ENCODE peak calls at places on chromosomes 13 and 19, in ten cellular contexts. D is CD8-positive, alpha-beta T cell; M is colonic mucosa; E is transverse colon; F is GM23338; J is left lung; L is psoas muscle; N is breast epithelium; I is mammary epithelial cell; X is heart left ventricle. Q is an unnamed sample. For H3K4me1, the result is how much of the 10 kb centered on the place peaks cover.

GRCh38 chr13:75368167-75368566 is 113.8 kb downstream of the TBC1D4 start:
- DNase-seq in D (no peak), L (no peak), X (peak), F (no peak), E (no peak), J (no peak), M (no peak), I (peak), N (no peak), Q (no peak)

GRCh38 chr19:44879309-44880065 is 11.6 kb upstream of the TOMM40 start:
- DNase-seq in X (no peak), J (no peak), L (no peak), I (no peak), D (no peak), M (no peak), F (peak), E (no peak), N (no peak), Q (no peak)

GRCh38 chr19:30085394-30085793 is 143.4 kb downstream of the URI1 start:
- DNase-seq in E (no peak), I (no peak), F (peak), L (peak), X (no peak), D (no peak), N (no peak), J (no peak), M (no peak), Q (no peak)

GRCh38 chr13:104318121-104318520 is 1251.9 kb upstream of the SLC10A2 start:
- DNase-seq in M (no peak), F (peak), J (no peak), N (no peak), X (no peak), E (no peak), L (no peak), D (no peak), I (peak), Q (peak)

GRCh38 chr19:55686311-55687050 is 11.5 kb downstream of the EPN1 start:
- DNase-seq in X (no peak), L (peak), E (no peak), M (no peak), I (no peak), D (no peak), F (no peak), J (peak), N (no peak), Q (no peak)

GRCh38 chr19:42422576-42423461 is 4.4 kb downstream of the LIPE start:
- DNase-seq in N (no peak), I (peak), X (peak), L (peak), J (no peak), F (peak), D (peak), M (peak), E (peak), Q (peak)

GRCh38 chr19:4390017-4390861 is 10.1 kb downstream of the SH3GL1 start:
- DNase-seq in N (no peak), E (peak), J (peak), I (peak), F (peak), D (no peak), M (no peak), X (peak), L (peak), Q (no peak)

GRCh38 chr19:48844472-48844871 is 8.2 kb upstream of the HSD17B14 start:
- DNase-seq in N (no peak), D (no peak), F (peak), X (no peak), E (no peak), L (no peak), I (peak), M (no peak), J (no peak), Q (peak)

GRCh38 chr19:45782162-45782623 is at the start of gene DMPK:
- DNase-seq in L (peak), M (no peak), J (peak), F (no peak), D (no peak), E (no peak), I (peak), X (peak), N (no peak), Q (no peak)

GRCh38 chr13:101514100-101514499 is 61.6 kb downstream of the ITGBL1 start:
- DNase-seq in D (no peak), L (no peak), I (no peak), N (no peak), J (no peak), F (no peak), E (no peak), M (no peak), X (no peak), Q (no peak)

GRCh38 chr13:94706854-94707399 is 5.4 kb downstream of the SOX21 start:
- DNase-seq in J (no peak), M (no peak), F (peak), X (no peak), I (no peak), D (no peak), E (no peak), L (no peak), N (no peak), Q (no peak)

GRCh38 chr19:33032218-33032781 is 32.4 kb downstream of the RHPN2 start:
- DNase-seq in E (peak), L (no peak), F (peak), X (no peak), I (no peak), J (no peak), M (peak), N (no peak), D (no peak), Q (peak)

GRCh38 chr19:39823693-39824092 is 10.3 kb downstream of the DYRK1B start:
- DNase-seq in N (no peak), F (peak), J (no peak), I (no peak), D (no peak), E (no peak), M (no peak), X (no peak), L (no peak), Q (no peak)

GRCh38 chr13:112175162-112176075 is 108.5 kb downstream of the SOX1 start:
- DNase-seq in X (no peak), J (no peak), I (no peak), F (no peak), E (no peak), L (no peak), D (no peak), N (no peak), M (no peak), Q (peak)

GRCh38 chr13:42969558-42970172 is 22.4 kb downstream of the EPSTI1 start:
- DNase-seq in D (peak), L (peak), J (peak), E (peak), M (peak), F (peak), I (peak), N (peak), X (peak), Q (peak)

GRCh38 chr19:29662604-29663404 is 2.5 kb upstream of the PLEKHF1 start:
- DNase-seq in J (peak), E (peak), I (peak), N (peak), M (peak), F (no peak), D (no peak), X (peak), L (peak), Q (no peak)

GRCh38 chr19:29173896-29174295 is 39.1 kb downstream of the UQCRFS1 start:
- DNase-seq in I (no peak), X (no peak), F (no peak), E (no peak), D (no peak), J (no peak), L (no peak), N (no peak), M (no peak), Q (no peak)

GRCh38 chr13:52850396-52851152 is 2.1 kb upstream of the PCDH8 start:
- DNase-seq in J (peak), I (peak), N (peak), D (no peak), X (peak), F (peak), L (peak), E (peak), M (peak), Q (peak)

GRCh38 chr13:31227870-31228269 is 28.1 kb downstream of the B3GLCT start:
- DNase-seq in L (no peak), I (no peak), N (no peak), X (no peak), D (no peak), M (no peak), E (no peak), J (no peak), F (peak), Q (no peak)

GRCh38 chr13:51981355-51981754 is 29.9 kb downstream of the ATP7B start:
- DNase-seq in M (no peak), E (no peak), L (no peak), X (no peak), F (peak), J (no peak), I (no peak), N (no peak), D (no peak), Q (peak)

GRCh38 chr13:64992314-64992713 is 2237.8 kb downstream of the PCDH9 start:
- DNase-seq in M (no peak), J (no peak), I (no peak), N (no peak), E (no peak), F (no peak), L (no peak), X (no peak), D (no peak), Q (no peak)

GRCh38 chr13:107838592-107839161 is 376.7 kb downstream of the LIG4 start:
- DNase-seq in J (no peak), M (no peak), N (no peak), F (peak), E (no peak), D (no peak), X (no peak), L (no peak), I (no peak), Q (no peak)

GRCh38 chr13:109485136-109485794 is 301.1 kb downstream of the IRS2 start:
- DNase-seq in D (no peak), X (no peak), M (no peak), I (no peak), E (no peak), N (no peak), J (no peak), L (no peak), F (no peak), Q (no peak)

GRCh38 chr19:7627166-7627565 is 2.2 kb downstream of the XAB2 start:
- DNase-seq in D (no peak), I (no peak), F (no peak), E (no peak), N (no peak), L (no peak), J (peak), X (no peak), M (no peak), Q (no peak)

GRCh38 chr13:36026556-36026955 is 104.6 kb downstream of the DCLK1 start:
- DNase-seq in M (no peak), J (no peak), F (no peak), I (no peak), L (no peak), N (no peak), E (no peak), D (no peak), X (no peak), Q (no peak)

GRCh38 chr19:48962029-48962848 is 2.9 kb upstream of the FTL start:
- DNase-seq in N (no peak), E (peak), X (peak), F (peak), M (peak), L (peak), I (no peak), J (peak), D (peak), Q (peak)

GRCh38 chr19:14580623-14581237 is 2.2 kb upstream of the CLEC17A start:
- DNase-seq in X (no peak), I (no peak), N (no peak), F (no peak), J (peak), E (no peak), D (no peak), L (no peak), M (no peak), Q (no peak)

GRCh38 chr13:103006706-103007426 is 59.4 kb downstream of the SLC10A2 start:
- DNase-seq in I (no peak), E (no peak), D (no peak), F (no peak), J (no peak), X (peak), N (no peak), M (no peak), L (no peak), Q (no peak)

GRCh38 chr13:104140557-104140956 is 1074.3 kb upstream of the SLC10A2 start:
- DNase-seq in F (no peak), L (no peak), J (no peak), E (no peak), D (no peak), I (peak), X (no peak), M (no peak), N (no peak), Q (no peak)

GRCh38 chr13:47109028-47109427 is 212.2 kb upstream of the HTR2A start:
- DNase-seq in J (no peak), E (no peak), F (no peak), L (no peak), I (peak), M (no peak), X (no peak), N (no peak), D (no peak), Q (no peak)

GRCh38 chr13:99909836-99910619 is 61.5 kb downstream of the ZIC5 start:
- DNase-seq in M (no peak), N (no peak), X (no peak), J (no peak), D (no peak), L (no peak), F (no peak), E (no peak), I (no peak), Q (no peak)

GRCh38 chr19:18097993-18098890 is 664 bp downstream of the MAST3 start:
- DNase-seq in F (no peak), X (no peak), J (no peak), N (no peak), D (no peak), E (no peak), M (no peak), I (no peak), L (no peak), Q (no peak)

GRCh38 chr19:10009269-10009665 is 1.0 kb downstream of the COL5A3 start:
- DNase-seq in E (peak), D (peak), M (peak), N (no peak), L (peak), X (peak), I (peak), F (peak), J (no peak), Q (no peak)
- H3K4me1 ChIP-seq in E (under half), D (under half), M (under half), N (under half), L (under half), X (under half), I (under half), F (under half), J (under half), Q (under half)

DNA sequence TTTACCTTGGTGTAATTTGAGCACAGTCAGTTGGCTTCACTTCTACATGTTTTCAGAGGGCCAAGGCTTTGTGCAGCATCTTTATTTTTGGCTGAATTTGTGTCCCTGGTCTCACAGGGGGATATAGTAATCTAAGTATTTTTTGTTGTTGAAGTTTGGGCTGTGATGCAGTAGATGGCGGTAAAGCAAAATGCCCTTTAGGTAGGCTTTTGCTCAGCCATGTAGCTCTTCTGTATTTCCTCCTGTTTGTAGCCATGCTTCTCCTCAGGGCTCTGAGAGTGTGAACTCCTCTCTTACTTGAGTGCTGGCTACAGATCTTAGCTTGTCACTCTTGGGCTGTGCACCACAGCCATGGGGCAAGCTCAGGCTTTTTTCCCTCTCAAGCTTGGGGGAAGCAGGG is 328.6 kb downstream of the SLITRK5 start:
- DNase-seq in M (no peak), N (no peak), E (no peak), J (no peak), F (peak), X (no peak), I (no peak), L (no peak), D (no peak), Q (no peak)
- TF ChIP-seq CTCF in M (no peak), N (no peak), E (no peak), J (no peak), F (peak), X (no peak), I (no peak), L (no peak), D (no peak), Q (no peak)

GRCh38 chr19:35125746-35126623 is 8.9 kb downstream of the LGI4 start:
- DNase-seq in M (no peak), N (no peak), L (peak), D (no peak), J (no peak), X (no peak), E (no peak), I (peak), F (no peak), Q (no peak)
- H3K4me1 ChIP-seq in M (under half), N (under half), L (under half), D (under half), J (under half), X (under half), E (half or more), I (half or more), F (under half), Q (under half)

GRCh38 chr13:28138012-28138755 is at the start of gene PAN3:
- DNase-seq in E (peak), D (peak), J (peak), I (peak), N (peak), L (peak), X (peak), M (peak), F (peak), Q (peak)
- TF ChIP-seq CTCF in E (no peak), D (no peak), J (no peak), I (no peak), N (no peak), L (peak), X (no peak), M (no peak), F (peak), Q (peak)

GRCh38 chr19:47723573-47723923 is 10.3 kb downstream of the EHD2 start:
- DNase-seq in L (peak), I (peak), D (no peak), N (no peak), E (peak), X (no peak), F (no peak), J (no peak), M (no peak), Q (peak)
- H3K4me1 ChIP-seq in L (under half), I (under half), D (under half), N (under half), E (under half), X (under half), F (under half), J (half or more), M (under half), Q (under half)

DNA sequence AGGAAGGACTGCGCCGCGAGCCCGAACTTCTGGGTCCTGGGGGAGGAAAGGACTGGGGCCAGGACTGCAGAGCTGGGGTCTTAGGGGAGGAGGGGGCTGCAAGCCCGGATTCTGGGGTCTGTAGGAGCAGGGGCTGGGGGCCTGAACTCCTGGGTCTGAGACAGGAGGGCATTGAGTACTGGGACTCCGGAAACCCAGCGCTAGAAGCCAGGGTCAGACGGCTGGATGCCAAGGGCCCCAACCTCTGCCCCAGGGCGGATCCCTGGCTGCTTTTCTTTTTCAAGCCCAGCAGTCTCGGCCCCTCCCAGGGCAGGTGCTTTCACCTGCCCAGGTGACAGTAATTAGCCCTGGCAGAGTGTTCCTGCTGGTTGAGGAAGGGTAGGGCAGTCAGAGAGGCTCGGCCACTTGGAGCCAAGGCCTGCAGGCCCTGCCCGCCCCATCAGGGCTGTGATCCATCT is 2.3 kb downstream of the MYH14 start:
- DNase-seq in D (no peak), F (peak), X (no peak), N (peak), E (peak), I (no peak), L (no peak), J (peak), M (peak), Q (peak)
- TF ChIP-seq CTCF in D (no peak), F (no peak), X (no peak), N (peak), E (peak), I (no peak), L (no peak), J (no peak), M (peak), Q (peak)

DNA sequence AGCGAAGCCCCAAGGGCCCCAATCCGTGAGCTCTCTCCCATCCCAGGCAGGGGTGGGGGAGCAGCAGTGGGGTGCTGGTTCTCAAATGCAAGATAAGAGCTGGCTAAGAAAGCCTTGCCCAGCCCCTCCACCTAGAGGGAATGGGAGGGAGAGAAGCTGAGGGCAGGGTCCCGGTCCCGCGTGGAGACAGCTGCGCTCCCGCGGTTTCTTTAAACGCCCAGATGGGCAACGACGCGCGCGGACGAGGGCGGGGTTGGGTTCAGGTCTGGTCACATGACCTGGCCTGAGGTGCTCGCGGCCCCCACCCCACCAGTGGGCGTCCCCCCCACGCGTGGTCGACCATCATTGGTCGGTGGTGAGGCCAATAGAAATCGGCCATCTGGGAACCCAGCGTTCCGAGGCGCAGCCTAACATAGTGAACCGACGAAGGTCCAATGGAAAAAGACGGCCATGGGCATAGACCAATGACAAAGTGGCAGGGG is 314 bp upstream of the CALR start:
- DNase-seq in D (peak), X (peak), F (peak), E (peak), N (peak), L (peak), I (peak), M (peak), J (peak), Q (peak)
- H3K4me1 ChIP-seq in D (under half), X (half or more), F (under half), E (under half), N (under half), L (under half), I (under half), M (under half), J (half or more), Q (under half)

GRCh38 chr13:96982672-96983071 is 11.6 kb downstream of the OXGR1 start:
- DNase-seq in D (no peak), E (no peak), X (peak), L (no peak), N (no peak), M (no peak), J (no peak), I (no peak), F (no peak), Q (no peak)

GRCh38 chr13:96988441-96988840 is 5.8 kb downstream of the OXGR1 start:
- DNase-seq in N (no peak), L (no peak), E (no peak), D (no peak), J (no peak), M (no peak), X (no peak), I (no peak), F (no peak), Q (no peak)

DNA sequence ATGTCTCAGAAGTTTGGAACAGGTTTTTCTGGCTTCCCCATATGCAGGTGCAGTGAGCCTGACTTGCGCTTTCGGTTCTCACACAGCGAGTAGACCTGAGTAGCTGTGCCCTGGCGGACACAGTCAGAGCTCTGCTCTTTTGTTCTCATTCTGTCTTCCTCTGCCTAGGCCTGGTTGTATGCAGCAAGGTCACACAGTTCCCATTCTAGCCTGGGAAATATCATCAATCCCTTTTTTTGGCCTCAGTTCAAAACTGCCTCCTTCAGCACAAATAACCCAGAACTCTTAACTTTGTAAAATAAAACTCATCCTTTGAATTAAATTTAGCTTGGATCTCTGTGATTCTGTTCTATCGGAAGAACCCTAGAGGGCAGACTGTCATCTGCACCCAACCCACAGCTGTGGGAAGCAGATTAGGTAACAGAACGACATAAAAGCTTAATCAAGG is 10.2 kb downstream of the OXGR1 start:
- DNase-seq in F (peak), J (no peak), D (no peak), L (no peak), I (peak), M (peak), N (peak), E (peak), X (peak), Q (peak)
- TF ChIP-seq CTCF in F (peak), J (no peak), D (no peak), L (no peak), I (peak), M (no peak), N (peak), E (peak), X (no peak), Q (peak)